ENCODE peak calls at places on chromosomes 13 and 19, in five cellular contexts. One of them, this sample, is unnamed.

GRCh38 chr19:12913871-12914690 is 5.0 kb downstream of the SYCE2 start:
- DNase-seq in heart right ventricle: no peak
- DNase-seq in esophagus squamous epithelium: no peak
- DNase-seq in heart left ventricle: no peak
- DNase-seq in AG04450: no peak
- DNase-seq in this sample: no peak

GRCh38 chr13:52128714-52129700 is at the start of gene NEK5:
- DNase-seq in heart right ventricle: peak; percentile 49
- DNase-seq in esophagus squamous epithelium: no peak
- DNase-seq in heart left ventricle: peak; percentile 63
- DNase-seq in AG04450: no peak
- DNase-seq in this sample: peak; percentile 73

GRCh38 chr13:26872444-26873173 is 112.0 kb upstream of the GPR12 start:
- DNase-seq in heart right ventricle: peak; percentile 40
- DNase-seq in esophagus squamous epithelium: no peak
- DNase-seq in heart left ventricle: peak; percentile 48
- DNase-seq in AG04450: no peak
- DNase-seq in this sample: peak; percentile 42

GRCh38 chr19:18865973-18866799 is 29.8 kb downstream of the CERS1 start:
- DNase-seq in heart right ventricle: peak; percentile 59
- DNase-seq in esophagus squamous epithelium: no peak
- DNase-seq in heart left ventricle: peak; percentile 53
- DNase-seq in AG04450: no peak
- DNase-seq in this sample: peak; percentile 57

GRCh38 chr13:83532809-83533208 is 349.5 kb downstream of the SLITRK1 start:
- DNase-seq in heart right ventricle: no peak
- DNase-seq in esophagus squamous epithelium: no peak
- DNase-seq in heart left ventricle: no peak
- DNase-seq in AG04450: no peak
- DNase-seq in this sample: no peak

GRCh38 chr19:51546650-51547396 is 15.4 kb upstream of the SIGLEC6 start:
- DNase-seq in heart right ventricle: no peak
- DNase-seq in esophagus squamous epithelium: no peak
- DNase-seq in heart left ventricle: no peak
- DNase-seq in AG04450: no peak
- DNase-seq in this sample: no peak

GRCh38 chr13:27374650-27375049 is 49.8 kb upstream of the GTF3A start:
- DNase-seq in heart right ventricle: peak; percentile 62
- DNase-seq in esophagus squamous epithelium: no peak
- DNase-seq in heart left ventricle: peak; percentile 69
- DNase-seq in AG04450: peak; percentile 59
- DNase-seq in this sample: peak; percentile 79

GRCh38 chr13:44393391-44393790 is 19.8 kb downstream of the SERP2 start:
- DNase-seq in heart right ventricle: no peak
- DNase-seq in esophagus squamous epithelium: no peak
- DNase-seq in heart left ventricle: no peak
- DNase-seq in AG04450: no peak
- DNase-seq in this sample: no peak

GRCh38 chr19:50820086-50820485 is 3.5 kb downstream of the KLK1 start:
- DNase-seq in heart right ventricle: no peak
- DNase-seq in esophagus squamous epithelium: no peak
- DNase-seq in heart left ventricle: no peak
- DNase-seq in AG04450: no peak
- DNase-seq in this sample: no peak

GRCh38 chr13:40189426-40189825 is 477.0 kb downstream of the FOXO1 start:
- DNase-seq in heart right ventricle: no peak
- DNase-seq in esophagus squamous epithelium: no peak
- DNase-seq in heart left ventricle: no peak
- DNase-seq in AG04450: no peak
- DNase-seq in this sample: no peak

GRCh38 chr13:113897161-113897560 is 33.3 kb upstream of the GAS6 start:
- DNase-seq in heart right ventricle: no peak
- DNase-seq in esophagus squamous epithelium: no peak
- DNase-seq in heart left ventricle: no peak
- DNase-seq in AG04450: peak; percentile 97
- DNase-seq in this sample: peak; percentile 88

GRCh38 chr19:4379383-4380253 is 20.7 kb downstream of the SH3GL1 start:
- DNase-seq in heart right ventricle: no peak
- DNase-seq in esophagus squamous epithelium: no peak
- DNase-seq in heart left ventricle: no peak
- DNase-seq in AG04450: no peak
- DNase-seq in this sample: peak; percentile 96

GRCh38 chr13:42102961-42103688 is 54.7 kb downstream of the DGKH start:
- DNase-seq in heart right ventricle: no peak
- DNase-seq in esophagus squamous epithelium: no peak
- DNase-seq in heart left ventricle: no peak
- DNase-seq in AG04450: no peak
- DNase-seq in this sample: peak; percentile 19

GRCh38 chr13:23822252-23822824 is 66.9 kb downstream of the MIPEP start:
- DNase-seq in heart right ventricle: no peak
- DNase-seq in esophagus squamous epithelium: no peak
- DNase-seq in heart left ventricle: no peak
- DNase-seq in AG04450: no peak
- DNase-seq in this sample: no peak

GRCh38 chr19:16587031-16588023 is 15.1 kb upstream of the SLC35E1 start:
- DNase-seq in heart right ventricle: no peak
- DNase-seq in esophagus squamous epithelium: no peak
- DNase-seq in heart left ventricle: no peak
- DNase-seq in AG04450: no peak
- DNase-seq in this sample: no peak

GRCh38 chr13:109778102-109778542 is 8.3 kb downstream of the IRS2 start:
- DNase-seq in heart right ventricle: no peak
- DNase-seq in esophagus squamous epithelium: no peak
- DNase-seq in heart left ventricle: no peak
- DNase-seq in AG04450: no peak
- DNase-seq in this sample: no peak

GRCh38 chr13:48839171-48839570 is 136.5 kb upstream of the FNDC3A start:
- DNase-seq in heart right ventricle: no peak
- DNase-seq in esophagus squamous epithelium: no peak
- DNase-seq in heart left ventricle: no peak
- DNase-seq in AG04450: no peak
- DNase-seq in this sample: no peak

GRCh38 chr13:107765724-107766436 is 449.5 kb downstream of the LIG4 start:
- DNase-seq in heart right ventricle: no peak
- DNase-seq in esophagus squamous epithelium: no peak
- DNase-seq in heart left ventricle: no peak
- DNase-seq in AG04450: no peak
- DNase-seq in this sample: no peak

GRCh38 chr19:31674503-31675186 is 325.4 kb upstream of the TSHZ3 start:
- DNase-seq in heart right ventricle: no peak
- DNase-seq in esophagus squamous epithelium: no peak
- DNase-seq in heart left ventricle: no peak
- DNase-seq in AG04450: no peak
- DNase-seq in this sample: no peak

GRCh38 chr19:27974082-27974513 is 1238.9 kb downstream of the UQCRFS1 start:
- DNase-seq in heart right ventricle: no peak
- DNase-seq in esophagus squamous epithelium: no peak
- DNase-seq in heart left ventricle: no peak
- DNase-seq in AG04450: no peak
- DNase-seq in this sample: no peak

GRCh38 chr13:97327071-97327470 is 104.9 kb downstream of the MBNL2 start:
- DNase-seq in heart right ventricle: no peak
- DNase-seq in esophagus squamous epithelium: no peak
- DNase-seq in heart left ventricle: no peak
- DNase-seq in AG04450: no peak
- DNase-seq in this sample: no peak

GRCh38 chr13:29676941-29677452 is 81.5 kb upstream of the SLC7A1 start:
- DNase-seq in heart right ventricle: no peak
- DNase-seq in esophagus squamous epithelium: no peak
- DNase-seq in heart left ventricle: no peak
- DNase-seq in AG04450: no peak
- DNase-seq in this sample: peak; percentile 57

GRCh38 chr13:69324109-69324886 is 783.3 kb upstream of the ATXN8OS start:
- DNase-seq in heart right ventricle: no peak
- DNase-seq in esophagus squamous epithelium: no peak
- DNase-seq in heart left ventricle: no peak
- DNase-seq in AG04450: no peak
- DNase-seq in this sample: no peak

GRCh38 chr19:33492090-33492489 is 29.5 kb downstream of the PEPD start:
- DNase-seq in heart right ventricle: no peak
- DNase-seq in esophagus squamous epithelium: no peak
- DNase-seq in heart left ventricle: no peak
- DNase-seq in AG04450: no peak
- DNase-seq in this sample: no peak

GRCh38 chr19:3710265-3710812 is 2.2 kb downstream of the TJP3 start:
- DNase-seq in heart right ventricle: peak; percentile 58
- DNase-seq in esophagus squamous epithelium: no peak
- DNase-seq in heart left ventricle: peak; percentile 87
- DNase-seq in AG04450: no peak
- DNase-seq in this sample: peak; percentile 62

GRCh38 chr19:48445256-48445605 is 552 bp upstream of the GRWD1 start:
- DNase-seq in heart right ventricle: peak; percentile 47
- DNase-seq in esophagus squamous epithelium: no peak
- DNase-seq in heart left ventricle: no peak
- DNase-seq in AG04450: peak; percentile 85
- DNase-seq in this sample: peak; percentile 91

GRCh38 chr19:13169769-13170168 is 19.6 kb downstream of the IER2 start:
- DNase-seq in heart right ventricle: no peak
- DNase-seq in esophagus squamous epithelium: no peak
- DNase-seq in heart left ventricle: peak; percentile 57
- DNase-seq in AG04450: no peak
- DNase-seq in this sample: peak; percentile 95

GRCh38 chr13:60448907-60449510 is 52.0 kb downstream of the TDRD3 start:
- DNase-seq in heart right ventricle: peak; percentile 24
- DNase-seq in esophagus squamous epithelium: no peak
- DNase-seq in heart left ventricle: no peak
- DNase-seq in AG04450: peak; percentile 15
- DNase-seq in this sample: peak; percentile 44

GRCh38 chr13:113118328-113119021 is 4.1 kb upstream of the F10 start:
- DNase-seq in heart right ventricle: no peak
- DNase-seq in esophagus squamous epithelium: no peak
- DNase-seq in heart left ventricle: no peak
- DNase-seq in AG04450: no peak
- DNase-seq in this sample: no peak

GRCh38 chr19:3968556-3969434 is 2.1 kb downstream of the DAPK3 start:
- DNase-seq in heart right ventricle: peak; percentile 96
- DNase-seq in esophagus squamous epithelium: no peak
- DNase-seq in heart left ventricle: peak; percentile 95
- DNase-seq in AG04450: peak; percentile 100
- DNase-seq in this sample: peak; percentile 93

GRCh38 chr19:49533551-49534488 is 6.0 kb downstream of the RCN3 start:
- DNase-seq in heart right ventricle: peak; percentile 72
- DNase-seq in esophagus squamous epithelium: peak; percentile 28
- DNase-seq in heart left ventricle: peak; percentile 78
- DNase-seq in AG04450: no peak
- DNase-seq in this sample: peak; percentile 73
- TF ChIP-seq CTCF in heart right ventricle: peak; percentile 42
- TF ChIP-seq CTCF in esophagus squamous epithelium: peak; percentile 40
- TF ChIP-seq CTCF in heart left ventricle: peak; percentile 38
- TF ChIP-seq CTCF in AG04450: peak; percentile 25
- TF ChIP-seq CTCF in this sample: peak; percentile 46

GRCh38 chr19:10191347-10191746 is 3.4 kb downstream of the DNMT1 start:
- DNase-seq in heart right ventricle: peak; percentile 33
- DNase-seq in esophagus squamous epithelium: no peak
- DNase-seq in heart left ventricle: no peak
- DNase-seq in AG04450: peak; percentile 79
- DNase-seq in this sample: no peak
- H3K27ac ChIP-seq in heart right ventricle: no peak overlapping the region
- H3K27ac ChIP-seq in esophagus squamous epithelium: no peak overlapping the region
- H3K27ac ChIP-seq in heart left ventricle: no peak overlapping the region
- H3K27ac ChIP-seq in AG04450: peak overlapping the region; percentile 61
- H3K27ac ChIP-seq in this sample: peak overlapping the region; percentile 15

DNA sequence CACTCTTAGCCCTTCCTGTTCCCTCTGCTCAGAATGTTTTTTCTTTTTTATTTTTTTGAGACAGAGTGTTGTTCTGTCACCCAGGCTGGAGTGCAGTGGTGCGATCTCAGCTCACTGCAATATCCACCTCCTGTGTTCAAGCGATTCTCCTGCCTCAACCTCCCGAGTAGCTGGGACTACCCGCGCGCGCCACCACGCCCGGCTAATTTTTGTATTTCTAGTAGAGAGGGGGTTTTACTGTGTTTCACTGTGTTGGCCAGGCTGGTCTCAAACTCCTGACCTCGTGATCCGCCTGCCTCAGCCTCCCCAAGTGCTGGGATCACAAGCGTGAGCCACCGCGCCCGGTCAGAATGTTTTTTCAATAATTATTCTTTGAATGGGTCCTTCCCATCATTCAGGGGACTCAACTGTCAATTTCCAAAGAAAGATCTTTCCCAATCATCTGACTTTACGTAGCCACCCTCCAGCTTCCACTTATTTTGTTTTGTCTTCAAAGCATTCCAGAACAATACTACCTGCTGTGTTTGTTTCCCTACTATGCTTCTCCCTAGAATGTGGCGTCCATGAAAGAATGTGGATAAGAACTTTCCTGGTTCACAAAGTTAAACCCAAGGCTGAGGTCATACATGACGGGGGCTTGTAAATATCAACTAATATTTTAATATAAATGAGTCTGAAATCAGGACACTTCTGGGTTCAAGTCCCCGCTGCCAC is 1.2 kb downstream of the NDUFA7 start:
- DNase-seq in heart right ventricle: no peak
- DNase-seq in esophagus squamous epithelium: no peak
- DNase-seq in heart left ventricle: peak; percentile 9
- DNase-seq in AG04450: no peak
- DNase-seq in this sample: no peak
- TF ChIP-seq CTCF in heart right ventricle: no peak
- TF ChIP-seq CTCF in esophagus squamous epithelium: no peak
- TF ChIP-seq CTCF in heart left ventricle: no peak
- TF ChIP-seq CTCF in AG04450: no peak
- TF ChIP-seq CTCF in this sample: no peak

DNA sequence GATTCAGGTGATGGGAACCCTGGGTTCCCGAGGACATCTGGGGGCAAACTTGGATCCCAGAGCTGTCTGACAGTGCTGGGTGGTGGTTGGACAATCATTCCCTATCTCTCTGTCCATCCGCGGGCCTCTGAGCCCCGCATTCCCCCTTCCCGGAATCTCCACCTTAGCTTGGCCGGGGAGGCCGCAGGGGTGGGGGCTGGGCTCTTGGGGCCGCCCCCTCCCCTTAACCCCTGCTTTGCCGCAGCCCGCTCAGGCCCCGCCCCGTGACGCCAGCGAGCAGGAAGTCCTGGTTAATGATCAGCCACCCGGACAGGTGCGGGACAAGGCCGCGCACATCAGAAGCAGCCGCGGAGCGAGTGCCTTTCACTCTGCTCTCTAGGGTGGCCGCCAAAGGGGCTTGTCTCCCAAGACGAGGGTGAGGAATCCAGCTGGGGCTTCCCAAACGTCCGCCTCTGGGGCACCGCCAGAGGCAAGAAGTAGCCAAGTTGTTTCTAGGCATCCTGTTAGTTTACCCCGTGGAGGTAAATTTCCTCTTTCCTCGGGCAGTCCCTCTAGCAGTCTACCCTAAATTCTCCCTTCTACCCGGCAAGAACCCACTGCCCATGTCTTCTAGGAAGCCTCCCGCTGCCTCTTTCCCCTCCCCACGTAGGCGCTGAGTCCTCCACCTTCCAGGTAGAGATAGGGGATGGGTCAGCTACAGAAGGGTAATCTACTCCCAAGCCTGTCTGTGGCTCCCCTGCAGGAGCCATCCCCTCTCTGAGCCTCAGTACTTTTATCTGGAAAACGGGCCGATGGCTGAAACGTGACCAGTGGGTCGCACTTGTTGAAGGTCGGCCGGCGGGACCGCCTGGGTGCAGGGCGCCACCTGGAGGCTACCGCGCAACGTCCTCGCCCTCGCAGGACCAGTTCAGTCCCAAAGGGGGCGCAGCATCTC is 3.0 kb downstream of the IRF2BP1 start:
- DNase-seq in heart right ventricle: peak; percentile 63
- DNase-seq in esophagus squamous epithelium: no peak
- DNase-seq in heart left ventricle: peak; percentile 78
- DNase-seq in AG04450: peak; percentile 60
- DNase-seq in this sample: peak; percentile 81
- H3K27ac ChIP-seq in heart right ventricle: no peak overlapping the region
- H3K27ac ChIP-seq in esophagus squamous epithelium: peak overlapping the region; percentile 57
- H3K27ac ChIP-seq in heart left ventricle: no peak overlapping the region
- H3K27ac ChIP-seq in AG04450: no peak overlapping the region
- H3K27ac ChIP-seq in this sample: no peak overlapping the region

This sample was measured in RWPE1.